ENCODE peak calls at places on chromosomes 1 and 21, in ten cellular contexts. E is PC-3; O is PC-9; B is RWPE2; D is heart left ventricle; M is A549; V is RWPE1; C is left lung; X is ovary; J is CD8-positive, alpha-beta T cell. A is an unnamed sample.

GRCh38 chr1:53277326-53277725 is 39.0 kb upstream of the MAGOH start:
- DNase-seq in E (no peak), O (no peak), B (no peak), D (no peak), M (no peak), V (no peak), C (no peak), X (no peak), J (no peak), A (no peak)

GRCh38 chr1:79895573-79895972 is 889.0 kb upstream of the ADGRL4 start:
- DNase-seq in E (no peak), O (no peak), B (no peak), D (no peak), M (no peak), V (no peak), C (no peak), X (no peak), J (no peak), A (no peak)

GRCh38 chr1:74728736-74729135 is 4.1 kb downstream of the CRYZ start:
- DNase-seq in E (no peak), O (no peak), B (no peak), D (no peak), M (no peak), V (no peak), C (no peak), X (no peak), J (no peak), A (no peak)

GRCh38 chr1:116628448-116628847 is 39.1 kb downstream of the IGSF3 start:
- DNase-seq in E (no peak), O (no peak), B (no peak), D (no peak), M (no peak), V (no peak), C (no peak), X (no peak), J (no peak), A (no peak)

GRCh38 chr1:246753670-246754535 is 29.7 kb downstream of the SCCPDH start:
- DNase-seq in E (peak; percentile 81), O (no peak), B (no peak), D (peak; percentile 49), M (peak; percentile 43), V (peak; percentile 57), C (no peak), X (peak; percentile 64), J (peak; percentile 52), A (no peak)

GRCh38 chr1:152347116-152347728 is 12.6 kb downstream of the FLG2 start:
- DNase-seq in E (peak; percentile 91), O (peak; percentile 46), B (no peak), D (peak; percentile 8), M (peak; percentile 13), V (peak; percentile 26), C (no peak), X (no peak), J (peak; percentile 9), A (peak; percentile 38)

GRCh38 chr21:46171996-46172862 is 12.0 kb downstream of the SPATC1L start:
- DNase-seq in E (no peak), O (no peak), B (no peak), D (no peak), M (no peak), V (no peak), C (no peak), X (peak; percentile 26), J (no peak), A (no peak)

GRCh38 chr1:204227351-204227750 is 13.6 kb upstream of the GOLT1A start:
- DNase-seq in E (no peak), O (no peak), B (no peak), D (no peak), M (no peak), V (no peak), C (no peak), X (no peak), J (no peak), A (no peak)

GRCh38 chr21:46091118-46091517 is 6.8 kb upstream of the COL6A2 start:
- DNase-seq in E (no peak), O (no peak), B (no peak), D (no peak), M (no peak), V (no peak), C (no peak), X (peak; percentile 25), J (no peak), A (no peak)

GRCh38 chr1:201970334-201971159 is 11.9 kb upstream of the RNPEP start:
- DNase-seq in E (no peak), O (no peak), B (no peak), D (no peak), M (no peak), V (no peak), C (no peak), X (no peak), J (no peak), A (no peak)

GRCh38 chr21:44970766-44971671 is 31.2 kb downstream of the SLX9 start:
- DNase-seq in E (no peak), O (no peak), B (no peak), D (no peak), M (no peak), V (no peak), C (no peak), X (no peak), J (no peak), A (no peak)
- H3K27ac ChIP-seq in E (no peak overlapping the region), O (no peak overlapping the region), B (no peak overlapping the region), D (no peak overlapping the region), M (no peak overlapping the region), V (peak overlapping the region; percentile 71), C (no peak overlapping the region), X (no peak overlapping the region), J (no peak overlapping the region), A (no peak overlapping the region)

GRCh38 chr1:20250346-20250989 is 40.2 kb upstream of the VWA5B1 start:
- DNase-seq in E (peak; percentile 97), O (peak; percentile 80), B (no peak), D (no peak), M (peak; percentile 27), V (no peak), C (no peak), X (peak; percentile 39), J (no peak), A (no peak)
- H3K27ac ChIP-seq in E (peak overlapping the region; percentile 92), O (peak overlapping the region; percentile 84), B (no peak overlapping the region), D (no peak overlapping the region), M (peak overlapping the region; percentile 66), V (no peak overlapping the region), C (no peak overlapping the region), X (no peak overlapping the region), J (no peak overlapping the region), A (no peak overlapping the region)

GRCh38 chr21:41933259-41934079 is 20.3 kb downstream of the C2CD2 start:
- DNase-seq in E (peak; percentile 85), O (no peak), B (no peak), D (no peak), M (no peak), V (peak; percentile 69), C (peak; percentile 36), X (peak; percentile 52), J (no peak), A (no peak)
- H3K27ac ChIP-seq in E (peak overlapping the region; percentile 90), O (no peak overlapping the region), B (peak overlapping the region; percentile 94), D (peak overlapping the region; percentile 66), M (peak overlapping the region; percentile 86), V (peak overlapping the region; percentile 96), C (peak overlapping the region; percentile 36), X (peak overlapping the region; percentile 64), J (no peak overlapping the region), A (peak overlapping the region; percentile 80)

GRCh38 chr1:72224506-72224905 is 57.8 kb downstream of the NEGR1 start:
- DNase-seq in E (no peak), O (no peak), B (no peak), D (no peak), M (no peak), V (no peak), C (no peak), X (no peak), J (no peak), A (no peak)
- H3K27ac ChIP-seq in E (no peak overlapping the region), O (no peak overlapping the region), B (no peak overlapping the region), D (no peak overlapping the region), M (no peak overlapping the region), V (no peak overlapping the region), C (no peak overlapping the region), X (no peak overlapping the region), J (no peak overlapping the region), A (no peak overlapping the region)

GRCh38 chr1:200367841-200368534 is 41.8 kb downstream of the ZNF281 start:
- DNase-seq in E (no peak), O (no peak), B (no peak), D (no peak), M (no peak), V (no peak), C (no peak), X (no peak), J (no peak), A (no peak)
- H3K27ac ChIP-seq in E (no peak overlapping the region), O (no peak overlapping the region), B (peak overlapping the region; percentile 30), D (no peak overlapping the region), M (peak overlapping the region; percentile 88), V (no peak overlapping the region), C (no peak overlapping the region), X (no peak overlapping the region), J (no peak overlapping the region), A (no peak overlapping the region)

A was measured in keratinocyte.